ENCODE peak calls at places on chromosomes 16 and 17, in five cellular contexts. K is effector memory CD4-positive, alpha-beta T cell; E is fibroblast of mammary gland; G is activated CD4-positive, alpha-beta T cell treated with anti-CD3 and anti-CD28 coated beads, Interleukin-2, amount 50 U/mL, for 1 hour; I is ELF-1. U is an unnamed sample.

GRCh38 chr16:85570213-85570734 is 42.8 kb upstream of the GSE1 start:
- DNase-seq in K (no peak), E (no peak), G (no peak), I (peak), U (no peak)

GRCh38 chr16:67666538-67667433 is at the start of the genes C16orf86 and ENKD1:
- DNase-seq in K (peak), E (peak), G (peak), I (peak), U (peak)

GRCh38 chr17:10268005-10268404 is 69.6 kb upstream of the GAS7 start:
- DNase-seq in K (no peak), E (peak), G (no peak), I (no peak), U (no peak)

GRCh38 chr17:57145347-57145746 is 60.3 kb downstream of the AKAP1 start:
- DNase-seq in K (no peak), E (no peak), G (no peak), I (no peak), U (no peak)

GRCh38 chr16:15874745-15875314 is 13.6 kb downstream of the CEP20 start:
- DNase-seq in K (no peak), E (peak), G (no peak), I (peak), U (peak)

GRCh38 chr17:82943339-82943738 is 103.5 kb upstream of the ZNF750 start:
- DNase-seq in K (no peak), E (no peak), G (no peak), I (no peak), U (no peak)

GRCh38 chr16:74522160-74522559 is 84.8 kb downstream of the GLG1 start:
- DNase-seq in K (no peak), E (no peak), G (no peak), I (no peak), U (peak)

GRCh38 chr16:14562691-14563491 is 67.2 kb downstream of the PARN start:
- DNase-seq in K (no peak), E (peak), G (no peak), I (no peak), U (peak)

GRCh38 chr17:47714773-47715396 is 18.2 kb upstream of the TBX21 start:
- DNase-seq in K (no peak), E (no peak), G (no peak), I (no peak), U (no peak)

GRCh38 chr16:48413291-48413690 is 28.1 kb upstream of the SIAH1 start:
- DNase-seq in K (no peak), E (no peak), G (no peak), I (no peak), U (no peak)

GRCh38 chr16:67399218-67399733 is 6.0 kb upstream of the TPPP3 start:
- DNase-seq in K (no peak), E (no peak), G (peak), I (peak), U (no peak)

GRCh38 chr16:2953706-2954105 is 10.4 kb upstream of the KREMEN2 start:
- DNase-seq in K (no peak), E (no peak), G (no peak), I (no peak), U (no peak)

GRCh38 chr17:76416447-76416846 is 32.0 kb downstream of the SPHK1 start:
- DNase-seq in K (no peak), E (no peak), G (no peak), I (no peak), U (no peak)

U was measured in IMR-90.